ENCODE peak calls at places on chromosome 5, in six cellular contexts. One of them, this sample, is unnamed.

GRCh38 chr5:30390095-30390494 is 803.4 kb upstream of the CDH6 start:
- DNase-seq in lower lobe of right lung: no peak
- DNase-seq in neural progenitor cell: no peak
- DNase-seq in heart left ventricle: no peak
- DNase-seq in endothelial cell of umbilical vein: no peak
- DNase-seq in A549: no peak
- DNase-seq in this sample: no peak

GRCh38 chr5:107235167-107235566 is 435.6 kb downstream of the EFNA5 start:
- DNase-seq in lower lobe of right lung: no peak
- DNase-seq in neural progenitor cell: no peak
- DNase-seq in heart left ventricle: no peak
- DNase-seq in endothelial cell of umbilical vein: no peak
- DNase-seq in A549: no peak
- DNase-seq in this sample: no peak

GRCh38 chr5:77355751-77356150 is 136.4 kb downstream of the WDR41 start:
- DNase-seq in lower lobe of right lung: no peak
- DNase-seq in neural progenitor cell: no peak
- DNase-seq in heart left ventricle: no peak
- DNase-seq in endothelial cell of umbilical vein: no peak
- DNase-seq in A549: no peak
- DNase-seq in this sample: no peak

GRCh38 chr5:65893749-65894430 is 32.5 kb upstream of the ERBIN start:
- DNase-seq in lower lobe of right lung: no peak
- DNase-seq in neural progenitor cell: peak; percentile 14
- DNase-seq in heart left ventricle: no peak
- DNase-seq in endothelial cell of umbilical vein: no peak
- DNase-seq in A549: no peak
- DNase-seq in this sample: no peak

GRCh38 chr5:102891175-102891574 is 136.1 kb downstream of the PAM start:
- DNase-seq in lower lobe of right lung: no peak
- DNase-seq in neural progenitor cell: no peak
- DNase-seq in heart left ventricle: no peak
- DNase-seq in endothelial cell of umbilical vein: no peak
- DNase-seq in A549: no peak
- DNase-seq in this sample: no peak

GRCh38 chr5:72282878-72283277 is 37.2 kb downstream of the MRPS27 start:
- DNase-seq in lower lobe of right lung: no peak
- DNase-seq in neural progenitor cell: no peak
- DNase-seq in heart left ventricle: no peak
- DNase-seq in endothelial cell of umbilical vein: peak; percentile 68
- DNase-seq in A549: no peak
- DNase-seq in this sample: no peak

GRCh38 chr5:129820-130219 is 37.9 kb downstream of the PLEKHG4B start:
- DNase-seq in lower lobe of right lung: no peak
- DNase-seq in neural progenitor cell: no peak
- DNase-seq in heart left ventricle: no peak
- DNase-seq in endothelial cell of umbilical vein: no peak
- DNase-seq in A549: no peak
- DNase-seq in this sample: no peak

GRCh38 chr5:6436715-6437340 is 11.8 kb upstream of the UBE2QL1 start:
- DNase-seq in lower lobe of right lung: no peak
- DNase-seq in neural progenitor cell: no peak
- DNase-seq in heart left ventricle: no peak
- DNase-seq in endothelial cell of umbilical vein: no peak
- DNase-seq in A549: no peak
- DNase-seq in this sample: no peak

GRCh38 chr5:145855842-145856267 is 17.0 kb downstream of the GRXCR2 start:
- DNase-seq in lower lobe of right lung: no peak
- DNase-seq in neural progenitor cell: no peak
- DNase-seq in heart left ventricle: no peak
- DNase-seq in endothelial cell of umbilical vein: no peak
- DNase-seq in A549: no peak
- DNase-seq in this sample: no peak

GRCh38 chr5:141598389-141599360 is 20.1 kb downstream of the DIAPH1 start:
- DNase-seq in lower lobe of right lung: no peak
- DNase-seq in neural progenitor cell: no peak
- DNase-seq in heart left ventricle: no peak
- DNase-seq in endothelial cell of umbilical vein: no peak
- DNase-seq in A549: no peak
- DNase-seq in this sample: no peak

GRCh38 chr5:77418601-77419591 is 73.2 kb downstream of the WDR41 start:
- DNase-seq in lower lobe of right lung: no peak
- DNase-seq in neural progenitor cell: no peak
- DNase-seq in heart left ventricle: no peak
- DNase-seq in endothelial cell of umbilical vein: peak; percentile 22
- DNase-seq in A549: no peak
- DNase-seq in this sample: no peak

GRCh38 chr5:134451618-134452505 is 40.2 kb upstream of the CDKN2AIPNL start:
- DNase-seq in lower lobe of right lung: no peak
- DNase-seq in neural progenitor cell: no peak
- DNase-seq in heart left ventricle: peak; percentile 47
- DNase-seq in endothelial cell of umbilical vein: peak; percentile 70
- DNase-seq in A549: peak; percentile 58
- DNase-seq in this sample: no peak

GRCh38 chr5:80369521-80369920 is 38.3 kb upstream of the ZFYVE16 start:
- DNase-seq in lower lobe of right lung: no peak
- DNase-seq in neural progenitor cell: no peak
- DNase-seq in heart left ventricle: no peak
- DNase-seq in endothelial cell of umbilical vein: no peak
- DNase-seq in A549: no peak
- DNase-seq in this sample: no peak

GRCh38 chr5:41871866-41872265 is 1.6 kb upstream of the OXCT1 start:
- DNase-seq in lower lobe of right lung: no peak
- DNase-seq in neural progenitor cell: no peak
- DNase-seq in heart left ventricle: peak; percentile 29
- DNase-seq in endothelial cell of umbilical vein: peak; percentile 94
- DNase-seq in A549: no peak
- DNase-seq in this sample: no peak

GRCh38 chr5:176793736-176794135 is 16.6 kb upstream of the UNC5A start:
- DNase-seq in lower lobe of right lung: no peak
- DNase-seq in neural progenitor cell: no peak
- DNase-seq in heart left ventricle: no peak
- DNase-seq in endothelial cell of umbilical vein: no peak
- DNase-seq in A549: no peak
- DNase-seq in this sample: no peak
- H3K4me3 ChIP-seq in lower lobe of right lung: no peak overlapping the region
- H3K4me3 ChIP-seq in neural progenitor cell: no peak overlapping the region
- H3K4me3 ChIP-seq in heart left ventricle: no peak overlapping the region
- H3K4me3 ChIP-seq in endothelial cell of umbilical vein: no peak overlapping the region
- H3K4me3 ChIP-seq in A549: no peak overlapping the region
- H3K4me3 ChIP-seq in this sample: no peak overlapping the region

GRCh38 chr5:151086192-151086869 is 5.5 kb upstream of the TNIP1 start:
- DNase-seq in lower lobe of right lung: no peak
- DNase-seq in neural progenitor cell: no peak
- DNase-seq in heart left ventricle: peak; percentile 23
- DNase-seq in endothelial cell of umbilical vein: no peak
- DNase-seq in A549: no peak
- DNase-seq in this sample: no peak

GRCh38 chr5:151084363-151084762 is 3.5 kb upstream of the TNIP1 start:
- DNase-seq in lower lobe of right lung: no peak
- DNase-seq in neural progenitor cell: no peak
- DNase-seq in heart left ventricle: no peak
- DNase-seq in endothelial cell of umbilical vein: no peak
- DNase-seq in A549: no peak
- DNase-seq in this sample: no peak

GRCh38 chr5:151086905-151087360 is 6.1 kb upstream of the TNIP1 start:
- DNase-seq in lower lobe of right lung: no peak
- DNase-seq in neural progenitor cell: no peak
- DNase-seq in heart left ventricle: no peak
- DNase-seq in endothelial cell of umbilical vein: no peak
- DNase-seq in A549: no peak
- DNase-seq in this sample: no peak

GRCh38 chr5:151087475-151087874 is 6.6 kb upstream of the TNIP1 start:
- DNase-seq in lower lobe of right lung: no peak
- DNase-seq in neural progenitor cell: no peak
- DNase-seq in heart left ventricle: no peak
- DNase-seq in endothelial cell of umbilical vein: no peak
- DNase-seq in A549: no peak
- DNase-seq in this sample: no peak

DNA sequence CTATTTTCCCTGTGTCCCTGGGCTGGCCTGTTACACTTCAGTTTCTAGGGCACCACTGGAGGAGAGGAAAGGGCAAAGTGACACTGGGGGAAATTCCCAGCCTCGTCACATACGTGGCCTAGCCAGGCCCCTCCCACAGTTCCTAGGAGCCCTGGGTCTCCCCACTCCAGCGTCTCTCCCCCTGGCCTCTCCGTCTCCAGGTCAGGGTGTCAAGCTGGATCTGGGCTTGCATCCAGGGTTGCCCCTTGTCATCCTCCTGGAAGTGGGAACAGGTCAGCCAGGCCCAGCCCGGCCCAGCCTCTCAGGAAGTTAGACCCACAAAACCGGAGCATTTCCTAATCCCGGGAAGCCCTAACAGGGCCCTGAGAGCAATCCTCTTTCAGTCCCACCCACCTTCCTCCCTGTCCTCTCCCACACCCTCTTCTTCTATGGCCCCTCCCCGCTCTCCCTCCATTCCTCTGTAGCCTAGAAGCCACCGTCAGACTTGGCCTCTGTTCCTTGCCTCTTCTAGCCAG is 4.7 kb upstream of the TNIP1 start:
- DNase-seq in lower lobe of right lung: peak; percentile 67
- DNase-seq in neural progenitor cell: no peak
- DNase-seq in heart left ventricle: peak; percentile 75
- DNase-seq in endothelial cell of umbilical vein: peak; percentile 25
- DNase-seq in A549: peak; percentile 57
- DNase-seq in this sample: no peak
- H3K4me3 ChIP-seq in lower lobe of right lung: no peak overlapping the region
- H3K4me3 ChIP-seq in neural progenitor cell: no peak overlapping the region
- H3K4me3 ChIP-seq in heart left ventricle: no peak overlapping the region
- H3K4me3 ChIP-seq in endothelial cell of umbilical vein: no peak overlapping the region
- H3K4me3 ChIP-seq in A549: no peak overlapping the region
- H3K4me3 ChIP-seq in this sample: no peak overlapping the region

GRCh38 chr5:116573279-116573616 is 1.4 kb downstream of the SEMA6A start:
- DNase-seq in lower lobe of right lung: peak; percentile 47
- DNase-seq in neural progenitor cell: peak; percentile 70
- DNase-seq in heart left ventricle: peak; percentile 40
- DNase-seq in endothelial cell of umbilical vein: peak; percentile 18
- DNase-seq in A549: peak; percentile 7
- DNase-seq in this sample: peak; percentile 64

GRCh38 chr5:116573617-116574431 is 799 bp downstream of the SEMA6A start:
- DNase-seq in lower lobe of right lung: peak; percentile 47
- DNase-seq in neural progenitor cell: peak; percentile 64
- DNase-seq in heart left ventricle: peak; percentile 30
- DNase-seq in endothelial cell of umbilical vein: peak; percentile 17
- DNase-seq in A549: peak; percentile 7
- DNase-seq in this sample: peak; percentile 25

GRCh38 chr5:116572375-116573278 is 2.0 kb downstream of the SEMA6A start:
- DNase-seq in lower lobe of right lung: peak; percentile 47
- DNase-seq in neural progenitor cell: peak; percentile 81
- DNase-seq in heart left ventricle: peak; percentile 59
- DNase-seq in endothelial cell of umbilical vein: peak; percentile 25
- DNase-seq in A549: peak; percentile 5
- DNase-seq in this sample: peak; percentile 19

GRCh38 chr5:116569999-116570398 is 4.6 kb downstream of the SEMA6A start:
- DNase-seq in lower lobe of right lung: no peak
- DNase-seq in neural progenitor cell: no peak
- DNase-seq in heart left ventricle: no peak
- DNase-seq in endothelial cell of umbilical vein: no peak
- DNase-seq in A549: no peak
- DNase-seq in this sample: no peak

GRCh38 chr5:116571568-116572321 is 2.9 kb downstream of the SEMA6A start:
- DNase-seq in lower lobe of right lung: no peak
- DNase-seq in neural progenitor cell: peak; percentile 49
- DNase-seq in heart left ventricle: no peak
- DNase-seq in endothelial cell of umbilical vein: no peak
- DNase-seq in A549: peak; percentile 6
- DNase-seq in this sample: peak; percentile 44
- H3K4me3 ChIP-seq in lower lobe of right lung: peak overlapping the region; percentile 69
- H3K4me3 ChIP-seq in neural progenitor cell: peak overlapping the region; percentile 99
- H3K4me3 ChIP-seq in heart left ventricle: peak overlapping the region; percentile 42
- H3K4me3 ChIP-seq in endothelial cell of umbilical vein: no peak overlapping the region
- H3K4me3 ChIP-seq in A549: no peak overlapping the region
- H3K4me3 ChIP-seq in this sample: peak overlapping the region; percentile 79

GRCh38 chr5:96433066-96433447 is at the start of gene PCSK1:
- DNase-seq in lower lobe of right lung: no peak
- DNase-seq in neural progenitor cell: peak; percentile 70
- DNase-seq in heart left ventricle: no peak
- DNase-seq in endothelial cell of umbilical vein: no peak
- DNase-seq in A549: no peak
- DNase-seq in this sample: no peak

GRCh38 chr5:96432245-96433065 is 593 bp downstream of the PCSK1 start:
- DNase-seq in lower lobe of right lung: no peak
- DNase-seq in neural progenitor cell: peak; percentile 85
- DNase-seq in heart left ventricle: no peak
- DNase-seq in endothelial cell of umbilical vein: peak; percentile 12
- DNase-seq in A549: no peak
- DNase-seq in this sample: no peak

GRCh38 chr5:96427823-96428222 is 5.2 kb downstream of the PCSK1 start:
- DNase-seq in lower lobe of right lung: no peak
- DNase-seq in neural progenitor cell: peak; percentile 53
- DNase-seq in heart left ventricle: no peak
- DNase-seq in endothelial cell of umbilical vein: peak; percentile 25
- DNase-seq in A549: no peak
- DNase-seq in this sample: no peak

GRCh38 chr5:96434201-96434645 is 1.2 kb upstream of the PCSK1 start:
- DNase-seq in lower lobe of right lung: peak; percentile 57
- DNase-seq in neural progenitor cell: peak; percentile 92
- DNase-seq in heart left ventricle: peak; percentile 65
- DNase-seq in endothelial cell of umbilical vein: peak; percentile 75
- DNase-seq in A549: peak; percentile 47
- DNase-seq in this sample: peak; percentile 61

DNA sequence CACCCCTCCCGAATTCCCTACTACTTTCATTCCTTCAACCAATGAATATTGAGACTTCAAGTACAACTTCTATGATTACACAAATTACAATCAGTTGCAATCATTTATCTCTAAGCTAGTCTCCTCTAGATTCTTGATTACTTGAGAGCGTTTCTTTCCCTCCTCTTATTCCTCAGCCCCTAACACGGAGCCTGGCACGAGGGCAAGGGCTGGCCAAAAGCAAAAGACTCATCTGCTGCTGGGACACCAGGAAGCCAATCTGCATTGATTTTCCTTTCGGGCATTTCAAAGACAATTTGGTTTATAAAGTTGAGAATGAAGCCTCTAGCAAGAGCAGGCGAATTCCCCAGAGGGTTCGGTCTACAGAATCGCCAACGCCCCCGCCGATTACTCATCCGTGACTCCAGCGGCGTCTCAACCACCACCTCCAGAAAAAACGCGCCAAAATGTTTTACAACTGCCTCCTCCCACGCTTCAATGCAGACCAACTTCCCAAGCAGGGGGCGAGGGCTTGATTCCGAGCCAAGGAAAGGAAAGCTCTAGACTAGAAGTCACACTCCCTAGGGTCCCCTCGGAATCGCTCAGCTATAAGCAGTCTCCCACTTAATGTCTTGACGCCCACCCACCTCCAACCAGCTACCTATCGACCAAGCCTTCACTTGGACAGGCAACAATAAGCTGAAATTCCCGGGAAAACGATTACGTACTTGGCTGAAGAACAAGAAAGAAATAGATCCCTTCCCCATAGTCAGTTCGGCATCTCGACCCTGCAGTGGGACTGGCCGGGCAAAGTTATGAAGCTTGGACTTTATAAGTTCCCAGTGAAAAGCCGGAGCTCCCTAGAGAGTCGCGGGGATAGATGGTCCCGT is 1.4 kb downstream of the PCSK1 start:
- DNase-seq in lower lobe of right lung: no peak
- DNase-seq in neural progenitor cell: peak; percentile 57
- DNase-seq in heart left ventricle: no peak
- DNase-seq in endothelial cell of umbilical vein: no peak
- DNase-seq in A549: no peak
- DNase-seq in this sample: no peak
- H3K4me3 ChIP-seq in lower lobe of right lung: no peak overlapping the region
- H3K4me3 ChIP-seq in neural progenitor cell: peak overlapping the region; percentile 75
- H3K4me3 ChIP-seq in heart left ventricle: peak overlapping the region; percentile 16
- H3K4me3 ChIP-seq in endothelial cell of umbilical vein: no peak overlapping the region
- H3K4me3 ChIP-seq in A549: no peak overlapping the region
- H3K4me3 ChIP-seq in this sample: no peak overlapping the region

This sample was measured in HAP-1.